ENCODE peak calls at places on chromosomes 4 and X, in seven cellular contexts. One of them, this sample, is unnamed.

GRCh38 chrX:153969904-153970397 is 1.7 kb downstream of the HCFC1 start:
- DNase-seq in Panc1: no peak
- DNase-seq in dermis blood vessel endothelial cell: peak; percentile 23
- DNase-seq in astrocyte of the spinal cord: peak; percentile 46
- DNase-seq in activated T-cell treated with anti-CD3 and anti-CD28 coated beads for 1 hour: no peak
- DNase-seq in cardiac muscle cell: no peak
- DNase-seq in sciatic nerve: peak; percentile 73
- DNase-seq in this sample: no peak

GRCh38 chrX:63350551-63350950 is 581 bp downstream of the SPIN4 start:
- DNase-seq in Panc1: no peak
- DNase-seq in sciatic nerve: no peak
- DNase-seq in activated T-cell treated with anti-CD3 and anti-CD28 coated beads for 1 hour: peak; percentile 3
- DNase-seq in cardiac muscle cell: peak; percentile 5
- DNase-seq in astrocyte of the spinal cord: no peak
- DNase-seq in dermis blood vessel endothelial cell: peak; percentile 23
- DNase-seq in this sample: peak; percentile 62

GRCh38 chr4:16809064-16809463 is 89.4 kb downstream of the LDB2 start:
- DNase-seq in cardiac muscle cell: no peak
- DNase-seq in sciatic nerve: no peak
- DNase-seq in Panc1: no peak
- DNase-seq in astrocyte of the spinal cord: no peak
- DNase-seq in dermis blood vessel endothelial cell: no peak
- DNase-seq in activated T-cell treated with anti-CD3 and anti-CD28 coated beads for 1 hour: no peak
- DNase-seq in this sample: no peak

GRCh38 chr4:8580321-8581093 is at the start of gene GPR78:
- DNase-seq in dermis blood vessel endothelial cell: peak; percentile 70
- DNase-seq in sciatic nerve: peak; percentile 69
- DNase-seq in Panc1: no peak
- DNase-seq in astrocyte of the spinal cord: peak; percentile 39
- DNase-seq in cardiac muscle cell: peak; percentile 65
- DNase-seq in activated T-cell treated with anti-CD3 and anti-CD28 coated beads for 1 hour: peak; percentile 24
- DNase-seq in this sample: peak; percentile 47

GRCh38 chr4:213971-214370 is 89.7 kb downstream of the ZNF718 start:
- DNase-seq in sciatic nerve: no peak
- DNase-seq in activated T-cell treated with anti-CD3 and anti-CD28 coated beads for 1 hour: no peak
- DNase-seq in cardiac muscle cell: no peak
- DNase-seq in Panc1: no peak
- DNase-seq in astrocyte of the spinal cord: no peak
- DNase-seq in dermis blood vessel endothelial cell: no peak
- DNase-seq in this sample: no peak

GRCh38 chr4:169270156-169270809 is 473 bp downstream of the SH3RF1 start:
- DNase-seq in astrocyte of the spinal cord: peak; percentile 55
- DNase-seq in activated T-cell treated with anti-CD3 and anti-CD28 coated beads for 1 hour: no peak
- DNase-seq in Panc1: no peak
- DNase-seq in cardiac muscle cell: peak; percentile 68
- DNase-seq in dermis blood vessel endothelial cell: peak; percentile 56
- DNase-seq in sciatic nerve: peak; percentile 75
- DNase-seq in this sample: peak; percentile 62

GRCh38 chr4:15955670-15956069 is 7.3 kb downstream of the FGFBP2 start:
- DNase-seq in sciatic nerve: no peak
- DNase-seq in astrocyte of the spinal cord: peak; percentile 17
- DNase-seq in cardiac muscle cell: peak; percentile 18
- DNase-seq in dermis blood vessel endothelial cell: peak; percentile 20
- DNase-seq in activated T-cell treated with anti-CD3 and anti-CD28 coated beads for 1 hour: no peak
- DNase-seq in Panc1: no peak
- DNase-seq in this sample: no peak

GRCh38 chr4:3135155-3136011 is 60.9 kb downstream of the HTT start:
- DNase-seq in activated T-cell treated with anti-CD3 and anti-CD28 coated beads for 1 hour: no peak
- DNase-seq in Panc1: no peak
- DNase-seq in sciatic nerve: no peak
- DNase-seq in dermis blood vessel endothelial cell: no peak
- DNase-seq in astrocyte of the spinal cord: no peak
- DNase-seq in cardiac muscle cell: peak; percentile 25
- DNase-seq in this sample: no peak

GRCh38 chrX:96183843-96184242 is 500.8 kb upstream of the DIAPH2 start:
- DNase-seq in sciatic nerve: no peak
- DNase-seq in astrocyte of the spinal cord: no peak
- DNase-seq in cardiac muscle cell: peak; percentile 2
- DNase-seq in dermis blood vessel endothelial cell: peak; percentile 21
- DNase-seq in Panc1: no peak
- DNase-seq in activated T-cell treated with anti-CD3 and anti-CD28 coated beads for 1 hour: no peak
- DNase-seq in this sample: peak; percentile 12

This sample was measured in SJCRH30.